ENCODE peak calls at places on chromosome 7, in eight cellular contexts. W, S, L, F, P, N, A and I are unnamed samples.

GRCh38 chr7:116544488-116544887 is 19.7 kb downstream of the CAV1 start:
- DNase-seq in P (no peak), F (no peak), W (no peak), A (no peak), L (no peak), S (no peak), N (no peak), I (no peak)

GRCh38 chr7:121366852-121367431 is 29.2 kb downstream of the FAM3C start:
- DNase-seq in S (no peak), A (no peak), L (peak; percentile 22), W (no peak), F (no peak), N (no peak), P (no peak), I (no peak)

GRCh38 chr7:83096065-83096580 is 66.6 kb downstream of the PCLO start:
- DNase-seq in A (no peak), P (no peak), L (peak; percentile 31), F (no peak), S (no peak), N (no peak), W (no peak), I (no peak)

GRCh38 chr7:6279341-6279740 is 6.9 kb upstream of the CYTH3 start:
- DNase-seq in N (no peak), W (no peak), S (no peak), P (no peak), F (no peak), A (no peak), L (no peak), I (no peak)

GRCh38 chr7:117118579-117119180 is 165.4 kb downstream of the ST7 start:
- DNase-seq in S (no peak), N (no peak), L (no peak), F (peak; percentile 10), W (no peak), A (no peak), P (no peak), I (no peak)

GRCh38 chr7:106779877-106780276 is 85.2 kb upstream of the PIK3CG start:
- DNase-seq in A (peak; percentile 16), W (no peak), F (no peak), L (no peak), S (no peak), P (no peak), N (no peak), I (no peak)

GRCh38 chr7:119197872-119198527 is 973.5 kb downstream of the ANKRD7 start:
- DNase-seq in L (peak; percentile 48), F (peak; percentile 31), A (peak; percentile 54), S (no peak), N (no peak), W (no peak), P (no peak), I (no peak)

GRCh38 chr7:101681170-101682007 is 52.3 kb upstream of the MYL10 start:
- DNase-seq in L (peak; percentile 90), A (no peak), W (no peak), S (peak; percentile 78), N (peak; percentile 51), P (no peak), F (no peak), I (peak; percentile 51)

GRCh38 chr7:124566576-124566975 is 199.0 kb downstream of the GPR37 start:
- DNase-seq in L (peak; percentile 43), W (no peak), N (no peak), F (peak; percentile 13), A (no peak), S (no peak), P (peak; percentile 83), I (no peak)

GRCh38 chr7:917255-918117 is 37.0 kb downstream of the ADAP1 start:
- DNase-seq in P (peak; percentile 31), S (peak; percentile 14), L (no peak), A (no peak), N (no peak), F (no peak), W (no peak), I (no peak)

GRCh38 chr7:89797965-89798598 is 356.2 kb upstream of the STEAP1 start:
- DNase-seq in L (no peak), P (no peak), N (no peak), W (no peak), F (no peak), S (no peak), A (no peak), I (no peak)

GRCh38 chr7:148856891-148857290 is 27.2 kb downstream of the EZH2 start:
- DNase-seq in S (no peak), P (no peak), L (peak; percentile 54), W (no peak), A (no peak), F (no peak), N (no peak), I (no peak)

GRCh38 chr7:138892016-138892630 is 89.1 kb downstream of the KIAA1549 start:
- DNase-seq in L (no peak), P (no peak), W (no peak), F (no peak), A (no peak), N (no peak), S (no peak), I (no peak)

GRCh38 chr7:39073432-39073831 is 95.7 kb downstream of the POU6F2 start:
- DNase-seq in S (peak; percentile 22), L (no peak), P (no peak), W (no peak), F (no peak), A (peak; percentile 91), N (no peak), I (no peak)

GRCh38 chr7:133629696-133630095 is 376.8 kb downstream of the EXOC4 start:
- DNase-seq in W (no peak), A (no peak), L (peak; percentile 6), F (no peak), N (no peak), P (no peak), S (no peak), I (no peak)

GRCh38 chr7:146499970-146500369 is 383.4 kb downstream of the CNTNAP2 start:
- DNase-seq in L (no peak), F (no peak), N (no peak), A (no peak), W (no peak), P (no peak), S (no peak), I (no peak)

GRCh38 chr7:101486764-101487458 is 124.2 kb downstream of the COL26A1 start:
- DNase-seq in N (no peak), S (no peak), P (no peak), W (no peak), F (no peak), A (no peak), L (no peak), I (no peak)

GRCh38 chr7:128322040-128322643 is 21.6 kb downstream of the RBM28 start:
- DNase-seq in A (peak; percentile 27), W (no peak), N (no peak), P (no peak), F (no peak), S (no peak), L (peak; percentile 51), I (no peak)

GRCh38 chr7:100366411-100367250 is 6.7 kb upstream of the PILRA start:
- DNase-seq in A (no peak), P (peak; percentile 50), W (no peak), N (no peak), L (no peak), S (no peak), F (no peak), I (no peak)

GRCh38 chr7:135195968-135196629 is 15.2 kb downstream of the WDR91 start:
- DNase-seq in F (no peak), P (no peak), N (no peak), W (no peak), A (no peak), L (no peak), S (no peak), I (no peak)
- H3K36me3 ChIP-seq in F (no peaks in the 10 kb centered on the region), P (peaks cover 57% of the 10 kb centered on the region), N (peaks cover 81% of the 10 kb centered on the region), W (peaks cover 34% of the 10 kb centered on the region), A (peaks cover 32% of the 10 kb centered on the region), L (peaks cover 4% of the 10 kb centered on the region), S (peaks cover 91% of the 10 kb centered on the region), I (peaks cover 57% of the 10 kb centered on the region)

GRCh38 chr7:21996641-21997040 is 50.9 kb upstream of the CDCA7L start:
- DNase-seq in W (no peak), F (no peak), A (no peak), P (no peak), L (peak; percentile 2), N (no peak), S (no peak), I (no peak)
- H3K36me3 ChIP-seq in W (no peaks in the 10 kb centered on the region), F (no peaks in the 10 kb centered on the region), A (no peaks in the 10 kb centered on the region), P (no peaks in the 10 kb centered on the region), L (no peaks in the 10 kb centered on the region), N (no peaks in the 10 kb centered on the region), S (no peaks in the 10 kb centered on the region), I (no peaks in the 10 kb centered on the region)

GRCh38 chr7:36965625-36966024 is 241.3 kb upstream of the AOAH start:
- DNase-seq in S (no peak), P (no peak), N (no peak), F (no peak), L (no peak), W (no peak), A (no peak), I (no peak)

GRCh38 chr7:36966636-36967035 is 242.3 kb upstream of the AOAH start:
- DNase-seq in P (no peak), L (peak; percentile 22), N (no peak), A (no peak), S (no peak), W (no peak), F (no peak), I (no peak)

GRCh38 chr7:36969376-36969775 is 245.1 kb upstream of the AOAH start:
- DNase-seq in P (no peak), A (no peak), W (no peak), N (no peak), L (no peak), F (no peak), S (no peak), I (no peak)

GRCh38 chr7:36966039-36966438 is 241.7 kb upstream of the AOAH start:
- DNase-seq in N (no peak), W (no peak), P (no peak), S (no peak), L (peak; percentile 27), A (no peak), F (no peak), I (no peak)

DNA sequence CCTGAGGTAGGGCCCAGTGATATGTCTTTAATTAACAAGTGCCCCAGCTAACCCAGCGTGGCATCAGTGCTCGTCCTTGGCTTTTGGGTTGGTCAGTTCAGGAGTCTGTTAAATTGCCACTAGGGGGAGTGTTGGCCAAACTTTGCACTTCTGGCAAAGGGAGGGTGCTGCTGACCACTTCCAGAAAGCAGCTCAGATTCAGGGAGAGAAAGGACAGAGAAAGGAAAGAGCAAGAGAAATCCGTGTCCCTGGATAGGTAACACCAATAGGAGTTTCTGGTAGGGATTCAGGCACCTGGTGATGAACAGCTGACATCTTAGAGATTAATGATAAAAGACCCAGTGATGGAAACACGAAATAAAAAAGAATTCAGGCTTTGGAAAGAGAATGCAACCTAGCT is 243.1 kb upstream of the AOAH start:
- DNase-seq in W (no peak), A (peak; percentile 65), N (peak; percentile 35), F (peak; percentile 47), L (peak; percentile 55), P (no peak), S (peak; percentile 62), I (no peak)
- H3K36me3 ChIP-seq in W (no peaks in the 10 kb centered on the region), A (no peaks in the 10 kb centered on the region), N (no peaks in the 10 kb centered on the region), F (no peaks in the 10 kb centered on the region), L (no peaks in the 10 kb centered on the region), P (no peaks in the 10 kb centered on the region), S (no peaks in the 10 kb centered on the region), I (no peaks in the 10 kb centered on the region)

DNA sequence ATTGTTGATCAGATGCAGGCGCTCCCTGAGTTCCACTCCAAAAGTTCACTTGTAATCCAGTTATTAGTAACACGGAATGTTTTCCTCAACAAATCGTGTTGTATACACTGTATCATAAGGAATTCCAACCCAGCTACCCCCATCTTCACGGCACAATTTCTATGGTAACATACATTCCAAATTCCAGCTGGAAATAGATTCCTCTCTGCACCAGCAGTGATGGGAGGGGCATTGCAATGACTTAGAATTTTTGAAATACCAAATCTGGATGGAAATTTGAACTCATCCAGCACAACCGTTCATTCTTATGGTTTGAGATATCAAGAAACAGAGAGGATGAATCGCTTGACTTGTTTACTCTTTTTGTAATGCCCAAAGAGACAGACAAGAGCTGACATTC is 38.9 kb upstream of the RHEB start:
- DNase-seq in W (no peak), A (no peak), P (no peak), N (no peak), L (peak; percentile 73), F (no peak), S (no peak), I (no peak)
- H3K36me3 ChIP-seq in W (peaks cover 5% of the 10 kb centered on the region), A (no peaks in the 10 kb centered on the region), P (peaks cover 73% of the 10 kb centered on the region), N (peaks cover 75% of the 10 kb centered on the region), L (no peaks in the 10 kb centered on the region), F (no peaks in the 10 kb centered on the region), S (peaks cover 75% of the 10 kb centered on the region), I (peaks cover 37% of the 10 kb centered on the region)